ENCODE peak calls at places on chromosomes 6 and 20, in eight cellular contexts. One of them, this sample, is unnamed. For H3K9me3, the result is how much of the 10 kb centered on the place peaks cover.

GRCh38 chr6:43570876-43571441 is 4.9 kb downstream of the XPO5 start:
- DNase-seq in colonic mucosa: no peak
- DNase-seq in neuronal stem cell: no peak
- DNase-seq in MG63: no peak
- DNase-seq in AG04450: no peak
- DNase-seq in A673: peak
- DNase-seq in stomach: no peak
- DNase-seq in spleen: no peak
- DNase-seq in this sample: peak

GRCh38 chr20:63102720-63103375 is 96.1 kb upstream of the BHLHE23 start:
- DNase-seq in MG63: peak
- DNase-seq in neuronal stem cell: no peak
- DNase-seq in spleen: peak
- DNase-seq in stomach: peak
- DNase-seq in colonic mucosa: peak
- DNase-seq in AG04450: no peak
- DNase-seq in A673: peak
- DNase-seq in this sample: no peak

GRCh38 chr6:90610671-90611542 is 24.0 kb upstream of the MAP3K7 start:
- DNase-seq in A673: peak
- DNase-seq in MG63: peak
- DNase-seq in colonic mucosa: no peak
- DNase-seq in AG04450: no peak
- DNase-seq in stomach: no peak
- DNase-seq in spleen: peak
- DNase-seq in neuronal stem cell: peak
- DNase-seq in this sample: no peak

GRCh38 chr20:32930181-32930580 is 71.5 kb downstream of the EFCAB8 start:
- DNase-seq in stomach: no peak
- DNase-seq in spleen: no peak
- DNase-seq in A673: no peak
- DNase-seq in neuronal stem cell: no peak
- DNase-seq in MG63: no peak
- DNase-seq in colonic mucosa: no peak
- DNase-seq in AG04450: no peak
- DNase-seq in this sample: no peak

GRCh38 chr6:16206595-16207037 is 31.8 kb upstream of the GMPR start:
- DNase-seq in A673: peak
- DNase-seq in colonic mucosa: peak
- DNase-seq in spleen: no peak
- DNase-seq in MG63: peak
- DNase-seq in stomach: peak
- DNase-seq in AG04450: peak
- DNase-seq in neuronal stem cell: peak
- DNase-seq in this sample: peak

GRCh38 chr6:14792118-14792955 is 453.5 kb upstream of the JARID2 start:
- DNase-seq in MG63: no peak
- DNase-seq in AG04450: no peak
- DNase-seq in neuronal stem cell: no peak
- DNase-seq in stomach: no peak
- DNase-seq in A673: peak
- DNase-seq in colonic mucosa: peak
- DNase-seq in spleen: no peak
- DNase-seq in this sample: no peak

GRCh38 chr6:147081210-147081609 is 123.0 kb upstream of the STXBP5 start:
- DNase-seq in colonic mucosa: peak
- DNase-seq in MG63: no peak
- DNase-seq in AG04450: no peak
- DNase-seq in stomach: no peak
- DNase-seq in A673: no peak
- DNase-seq in spleen: no peak
- DNase-seq in neuronal stem cell: no peak
- DNase-seq in this sample: peak

GRCh38 chr20:25487306-25487705 is 79.8 kb downstream of the GINS1 start:
- DNase-seq in MG63: no peak
- DNase-seq in AG04450: no peak
- DNase-seq in neuronal stem cell: no peak
- DNase-seq in A673: no peak
- DNase-seq in colonic mucosa: no peak
- DNase-seq in stomach: no peak
- DNase-seq in spleen: no peak
- DNase-seq in this sample: no peak

GRCh38 chr6:144216668-144217218 is 66.4 kb downstream of the STX11 start:
- DNase-seq in AG04450: no peak
- DNase-seq in spleen: peak
- DNase-seq in neuronal stem cell: no peak
- DNase-seq in MG63: peak
- DNase-seq in stomach: no peak
- DNase-seq in A673: no peak
- DNase-seq in colonic mucosa: no peak
- DNase-seq in this sample: no peak

GRCh38 chr20:22411568-22412450 is 172.6 kb downstream of the FOXA2 start:
- DNase-seq in spleen: no peak
- DNase-seq in neuronal stem cell: no peak
- DNase-seq in colonic mucosa: peak
- DNase-seq in A673: no peak
- DNase-seq in AG04450: no peak
- DNase-seq in stomach: peak
- DNase-seq in MG63: peak
- DNase-seq in this sample: peak

GRCh38 chr6:145372671-145373123 is 362.6 kb downstream of the EPM2A start:
- DNase-seq in stomach: peak
- DNase-seq in MG63: no peak
- DNase-seq in neuronal stem cell: no peak
- DNase-seq in colonic mucosa: no peak
- DNase-seq in A673: peak
- DNase-seq in AG04450: peak
- DNase-seq in spleen: no peak
- DNase-seq in this sample: no peak

DNA sequence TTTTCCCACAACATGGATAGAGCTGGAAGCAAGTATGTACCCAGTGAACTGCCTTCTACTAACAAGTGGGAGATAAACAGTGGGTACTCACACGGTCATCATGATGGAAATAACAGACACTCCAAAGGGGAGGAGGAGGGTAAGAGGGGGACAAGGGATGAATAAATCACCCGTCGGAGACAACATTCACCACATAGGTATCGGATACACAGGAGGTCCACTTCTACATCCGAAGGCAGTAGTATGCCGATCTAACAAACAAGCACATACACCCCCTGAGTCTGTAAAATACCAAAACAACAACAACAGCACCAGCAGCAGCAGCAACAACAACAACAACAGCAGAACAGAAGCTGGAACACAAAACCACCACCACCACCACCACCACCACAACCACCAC is 1943.2 kb upstream of the DEFB115 start:
- DNase-seq in neuronal stem cell: no peak
- DNase-seq in A673: no peak
- DNase-seq in stomach: no peak
- DNase-seq in colonic mucosa: no peak
- DNase-seq in MG63: no peak
- DNase-seq in AG04450: no peak
- DNase-seq in spleen: no peak
- DNase-seq in this sample: no peak
- H3K9me3 ChIP-seq in neuronal stem cell: under half
- H3K9me3 ChIP-seq in A673: under half
- H3K9me3 ChIP-seq in stomach: under half
- H3K9me3 ChIP-seq in colonic mucosa: under half
- H3K9me3 ChIP-seq in MG63: under half
- H3K9me3 ChIP-seq in AG04450: half or more
- H3K9me3 ChIP-seq in spleen: half or more
- H3K9me3 ChIP-seq in this sample: under half

GRCh38 chr6:12170351-12171079 is 119.6 kb upstream of the EDN1 start:
- DNase-seq in neuronal stem cell: no peak
- DNase-seq in A673: no peak
- DNase-seq in AG04450: no peak
- DNase-seq in MG63: peak
- DNase-seq in spleen: no peak
- DNase-seq in colonic mucosa: no peak
- DNase-seq in stomach: no peak
- DNase-seq in this sample: no peak
- H3K9me3 ChIP-seq in neuronal stem cell: under half
- H3K9me3 ChIP-seq in A673: under half
- H3K9me3 ChIP-seq in AG04450: under half
- H3K9me3 ChIP-seq in MG63: under half
- H3K9me3 ChIP-seq in spleen: under half
- H3K9me3 ChIP-seq in colonic mucosa: under half
- H3K9me3 ChIP-seq in stomach: under half
- H3K9me3 ChIP-seq in this sample: under half

GRCh38 chr20:16020971-16021370 is 552.3 kb downstream of the KIF16B start:
- DNase-seq in neuronal stem cell: no peak
- DNase-seq in MG63: peak
- DNase-seq in A673: no peak
- DNase-seq in AG04450: no peak
- DNase-seq in spleen: no peak
- DNase-seq in stomach: no peak
- DNase-seq in colonic mucosa: no peak
- DNase-seq in this sample: peak
- H3K9me3 ChIP-seq in neuronal stem cell: under half
- H3K9me3 ChIP-seq in MG63: under half
- H3K9me3 ChIP-seq in A673: under half
- H3K9me3 ChIP-seq in AG04450: under half
- H3K9me3 ChIP-seq in spleen: under half
- H3K9me3 ChIP-seq in stomach: under half
- H3K9me3 ChIP-seq in colonic mucosa: under half
- H3K9me3 ChIP-seq in this sample: under half

GRCh38 chr6:17455919-17456318 is 62.5 kb downstream of the CAP2 start:
- DNase-seq in AG04450: no peak
- DNase-seq in MG63: no peak
- DNase-seq in stomach: no peak
- DNase-seq in neuronal stem cell: no peak
- DNase-seq in colonic mucosa: no peak
- DNase-seq in spleen: no peak
- DNase-seq in A673: no peak
- DNase-seq in this sample: no peak

GRCh38 chr6:17457405-17457804 is 64.0 kb downstream of the CAP2 start:
- DNase-seq in neuronal stem cell: no peak
- DNase-seq in colonic mucosa: no peak
- DNase-seq in stomach: no peak
- DNase-seq in MG63: no peak
- DNase-seq in A673: no peak
- DNase-seq in spleen: no peak
- DNase-seq in AG04450: no peak
- DNase-seq in this sample: no peak

GRCh38 chr6:17457956-17458355 is 64.6 kb downstream of the CAP2 start:
- DNase-seq in AG04450: no peak
- DNase-seq in spleen: no peak
- DNase-seq in MG63: no peak
- DNase-seq in neuronal stem cell: no peak
- DNase-seq in stomach: no peak
- DNase-seq in colonic mucosa: no peak
- DNase-seq in A673: no peak
- DNase-seq in this sample: no peak

GRCh38 chr6:17454316-17455005 is 61.1 kb downstream of the CAP2 start:
- DNase-seq in AG04450: peak
- DNase-seq in MG63: no peak
- DNase-seq in stomach: no peak
- DNase-seq in spleen: no peak
- DNase-seq in colonic mucosa: no peak
- DNase-seq in A673: no peak
- DNase-seq in neuronal stem cell: no peak
- DNase-seq in this sample: no peak

GRCh38 chr6:17456711-17457110 is 63.3 kb downstream of the CAP2 start:
- DNase-seq in stomach: no peak
- DNase-seq in AG04450: no peak
- DNase-seq in MG63: no peak
- DNase-seq in colonic mucosa: no peak
- DNase-seq in A673: no peak
- DNase-seq in spleen: no peak
- DNase-seq in neuronal stem cell: no peak
- DNase-seq in this sample: no peak
- H3K9me3 ChIP-seq in stomach: under half
- H3K9me3 ChIP-seq in AG04450: under half
- H3K9me3 ChIP-seq in MG63: under half
- H3K9me3 ChIP-seq in colonic mucosa: under half
- H3K9me3 ChIP-seq in A673: under half
- H3K9me3 ChIP-seq in spleen: under half
- H3K9me3 ChIP-seq in neuronal stem cell: under half
- H3K9me3 ChIP-seq in this sample: under half

GRCh38 chr6:359261-360035 is 32.1 kb upstream of the IRF4 start:
- DNase-seq in AG04450: no peak
- DNase-seq in MG63: no peak
- DNase-seq in neuronal stem cell: no peak
- DNase-seq in stomach: no peak
- DNase-seq in A673: no peak
- DNase-seq in colonic mucosa: no peak
- DNase-seq in spleen: peak
- DNase-seq in this sample: no peak

GRCh38 chr6:357261-357790 is 34.2 kb upstream of the IRF4 start:
- DNase-seq in stomach: no peak
- DNase-seq in MG63: no peak
- DNase-seq in neuronal stem cell: no peak
- DNase-seq in spleen: peak
- DNase-seq in AG04450: no peak
- DNase-seq in colonic mucosa: no peak
- DNase-seq in A673: no peak
- DNase-seq in this sample: no peak

GRCh38 chr6:358847-359246 is 32.7 kb upstream of the IRF4 start:
- DNase-seq in AG04450: no peak
- DNase-seq in stomach: no peak
- DNase-seq in MG63: no peak
- DNase-seq in spleen: no peak
- DNase-seq in A673: no peak
- DNase-seq in colonic mucosa: no peak
- DNase-seq in neuronal stem cell: no peak
- DNase-seq in this sample: no peak

GRCh38 chr6:357791-358341 is 33.7 kb upstream of the IRF4 start:
- DNase-seq in A673: no peak
- DNase-seq in neuronal stem cell: no peak
- DNase-seq in stomach: no peak
- DNase-seq in MG63: no peak
- DNase-seq in spleen: peak
- DNase-seq in colonic mucosa: no peak
- DNase-seq in AG04450: no peak
- DNase-seq in this sample: no peak

GRCh38 chr6:358432-358831 is 33.1 kb upstream of the IRF4 start:
- DNase-seq in colonic mucosa: no peak
- DNase-seq in stomach: no peak
- DNase-seq in neuronal stem cell: no peak
- DNase-seq in spleen: peak
- DNase-seq in MG63: no peak
- DNase-seq in A673: no peak
- DNase-seq in AG04450: no peak
- DNase-seq in this sample: no peak
- H3K9me3 ChIP-seq in colonic mucosa: under half
- H3K9me3 ChIP-seq in stomach: under half
- H3K9me3 ChIP-seq in neuronal stem cell: under half
- H3K9me3 ChIP-seq in spleen: under half
- H3K9me3 ChIP-seq in MG63: under half
- H3K9me3 ChIP-seq in A673: under half
- H3K9me3 ChIP-seq in AG04450: half or more
- H3K9me3 ChIP-seq in this sample: under half

DNA sequence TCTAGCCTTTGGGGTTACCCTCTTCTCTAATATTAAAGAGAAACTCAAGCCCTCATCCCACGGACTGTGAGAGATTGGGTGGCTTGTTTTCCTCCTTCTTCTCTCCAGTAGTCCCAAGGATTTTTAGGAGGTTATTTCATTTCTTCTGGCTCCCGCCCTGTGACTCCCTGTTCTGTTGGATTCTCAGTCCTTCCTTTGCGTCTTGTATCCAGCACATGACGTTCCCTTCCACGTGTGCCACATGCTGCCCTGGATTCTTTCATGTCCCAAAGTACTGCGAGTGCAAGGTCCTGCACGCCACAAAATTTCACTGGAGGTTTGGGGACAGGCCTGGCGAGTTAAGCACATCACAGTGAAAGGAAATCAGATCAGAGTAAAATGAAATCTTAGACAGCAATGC is 213.4 kb downstream of the PACRG start:
- DNase-seq in neuronal stem cell: no peak
- DNase-seq in A673: no peak
- DNase-seq in stomach: no peak
- DNase-seq in AG04450: no peak
- DNase-seq in colonic mucosa: no peak
- DNase-seq in spleen: no peak
- DNase-seq in MG63: no peak
- DNase-seq in this sample: no peak
- H3K9me3 ChIP-seq in neuronal stem cell: under half
- H3K9me3 ChIP-seq in A673: under half
- H3K9me3 ChIP-seq in stomach: under half
- H3K9me3 ChIP-seq in AG04450: under half
- H3K9me3 ChIP-seq in colonic mucosa: under half
- H3K9me3 ChIP-seq in spleen: half or more
- H3K9me3 ChIP-seq in MG63: under half
- H3K9me3 ChIP-seq in this sample: under half

This sample was measured in PC-9.